ENCODE peak calls at places on chromosomes 3 and 15, in five cellular contexts. M is A172, T is GM04504, R is NCI-H1105, U is foreskin fibroblast. L is an unnamed sample.

GRCh38 chr15:92655178-92655995 is at the start of gene FAM174B:
- DNase-seq in M (no peak), T (no peak), R (peak), U (peak), L (peak)

GRCh38 chr15:66234798-66235197 is 18.8 kb downstream of the MEGF11 start:
- DNase-seq in M (no peak), T (no peak), R (no peak), U (no peak), L (no peak)

GRCh38 chr15:25936004-25936403 is 72.9 kb upstream of the ATP10A start:
- DNase-seq in M (no peak), T (no peak), R (no peak), U (no peak), L (no peak)

GRCh38 chr15:31275331-31276262 is 51.0 kb upstream of the KLF13 start:
- DNase-seq in M (no peak), T (no peak), R (no peak), U (no peak), L (peak)

GRCh38 chr3:156586905-156587766 is 32.2 kb upstream of the SSR3 start:
- DNase-seq in M (no peak), T (no peak), R (no peak), U (no peak), L (no peak)

GRCh38 chr3:42043116-42043796 is 47.9 kb upstream of the TRAK1 start:
- DNase-seq in M (no peak), T (no peak), R (peak), U (peak), L (no peak)

GRCh38 chr3:148992027-148992634 is 791 bp downstream of the GYG1 start:
- DNase-seq in M (peak), T (no peak), R (peak), U (peak), L (peak)

GRCh38 chr3:12869025-12869695 is 27.8 kb upstream of the RPL32 start:
- DNase-seq in M (no peak), T (no peak), R (no peak), U (peak), L (peak)

GRCh38 chr15:70750203-70750869 is 13.0 kb downstream of the UACA start:
- DNase-seq in M (no peak), T (no peak), R (no peak), U (no peak), L (no peak)

GRCh38 chr3:108060331-108060730 is 30.5 kb downstream of the CD47 start:
- DNase-seq in M (no peak), T (no peak), R (no peak), U (no peak), L (no peak)

GRCh38 chr15:38651328-38652038 is 86.9 kb upstream of the RASGRP1 start:
- DNase-seq in M (no peak), T (no peak), R (no peak), U (no peak), L (peak)

GRCh38 chr3:11467875-11468274 is 175.8 kb downstream of the VGLL4 start:
- DNase-seq in M (no peak), T (no peak), R (no peak), U (no peak), L (no peak)

GRCh38 chr3:160372780-160373179 is 26.2 kb downstream of the IFT80 start:
- DNase-seq in M (no peak), T (peak), R (no peak), U (peak), L (no peak)

GRCh38 chr3:97301114-97301513 is 463.4 kb upstream of the ARL6 start:
- DNase-seq in M (no peak), T (no peak), R (no peak), U (no peak), L (no peak)

GRCh38 chr3:177182352-177182751 is 14.9 kb downstream of the TBL1XR1 start:
- DNase-seq in M (no peak), T (no peak), R (no peak), U (no peak), L (no peak)

GRCh38 chr3:42755681-42756578 is 17.1 kb downstream of the CCDC13 start:
- DNase-seq in M (no peak), T (no peak), R (no peak), U (peak), L (peak)

GRCh38 chr3:140091143-140091542 is 156.2 kb downstream of the CLSTN2 start:
- DNase-seq in M (peak), T (no peak), R (no peak), U (no peak), L (no peak)

GRCh38 chr15:43777293-43777819 is 590 bp upstream of the ELL3 start:
- DNase-seq in M (peak), T (no peak), R (peak), U (peak), L (peak)

GRCh38 chr3:142272200-142272891 is 47.0 kb upstream of the GK5 start:
- DNase-seq in M (peak), T (no peak), R (no peak), U (peak), L (no peak)

GRCh38 chr3:82423485-82423884 is 662.0 kb upstream of the GBE1 start:
- DNase-seq in M (no peak), T (no peak), R (no peak), U (no peak), L (no peak)

GRCh38 chr15:99450896-99451358 is 114.9 kb upstream of the MEF2A start:
- DNase-seq in M (no peak), T (no peak), R (no peak), U (no peak), L (peak)

GRCh38 chr3:128278130-128278529 is 124.8 kb downstream of the EEFSEC start:
- DNase-seq in M (no peak), T (no peak), R (no peak), U (peak), L (no peak)

GRCh38 chr3:67517781-67518180 is 136.6 kb downstream of the SUCLG2 start:
- DNase-seq in M (no peak), T (no peak), R (no peak), U (no peak), L (no peak)

GRCh38 chr3:22969276-22969675 is 233.9 kb upstream of the UBE2E2 start:
- DNase-seq in M (no peak), T (no peak), R (no peak), U (no peak), L (no peak)

GRCh38 chr15:63374686-63375520 is 6.7 kb downstream of the CA12 start:
- DNase-seq in M (peak), T (no peak), R (no peak), U (peak), L (no peak)

GRCh38 chr3:108845709-108846293 is 23.2 kb downstream of the TRAT1 start:
- DNase-seq in M (no peak), T (no peak), R (no peak), U (no peak), L (no peak)

GRCh38 chr3:14513566-14514322 is 26.4 kb downstream of the GRIP2 start:
- DNase-seq in M (no peak), T (no peak), R (no peak), U (no peak), L (no peak)

GRCh38 chr3:76024640-76025039 is 239.3 kb upstream of the ZNF717 start:
- DNase-seq in M (no peak), T (no peak), R (no peak), U (peak), L (no peak)

GRCh38 chr3:48845170-48845569 is 2.5 kb downstream of the PRKAR2A start:
- DNase-seq in M (peak), T (no peak), R (no peak), U (no peak), L (no peak)

GRCh38 chr3:104628185-104628789 is 738.4 kb upstream of the ALCAM start:
- DNase-seq in M (peak), T (peak), R (peak), U (peak), L (no peak)

GRCh38 chr3:52358362-52358940 is 42.3 kb downstream of the DNAH1 start:
- DNase-seq in M (no peak), T (no peak), R (no peak), U (no peak), L (no peak)

GRCh38 chr3:5006755-5007202 is 27.5 kb downstream of the BHLHE40 start:
- DNase-seq in M (no peak), T (no peak), R (no peak), U (no peak), L (no peak)